ENCODE peak calls at places on chromosomes 4 and X, in eight cellular contexts. X, H, U, T, J, M, V and C are unnamed samples. For H3K79me2, the result is how much of the 10 kb centered on the place peaks cover.

GRCh38 chrX:115068896-115069295 is 51.5 kb upstream of the IL13RA2 start:
- DNase-seq in M (no peak), T (no peak), U (no peak), J (no peak), H (no peak), V (no peak), X (no peak), C (no peak)

GRCh38 chr4:8267077-8267476 is 2.5 kb upstream of the HTRA3 start:
- DNase-seq in U (peak), M (peak), T (peak), H (peak), J (peak), X (peak), V (peak), C (peak)

GRCh38 chrX:49101629-49101984 is 21.9 kb upstream of the WDR45 start:
- DNase-seq in V (no peak), T (peak), X (no peak), U (peak), J (peak), H (no peak), M (no peak), C (no peak)

GRCh38 chr4:137674066-137674465 is 141.8 kb upstream of the PCDH18 start:
- DNase-seq in J (no peak), T (no peak), M (no peak), H (no peak), U (no peak), X (no peak), V (no peak), C (peak)

GRCh38 chr4:139300431-139301142 is 718 bp upstream of the NAA15 start:
- DNase-seq in J (peak), X (no peak), U (peak), H (no peak), V (no peak), T (peak), M (peak), C (peak)

GRCh38 chr4:27048350-27049100 is 187.9 kb downstream of the STIM2 start:
- DNase-seq in U (peak), V (peak), M (peak), X (no peak), T (peak), H (peak), J (peak), C (peak)

GRCh38 chr4:182113774-182114173 is 129.4 kb upstream of the TENM3 start:
- DNase-seq in M (no peak), V (no peak), U (no peak), T (no peak), H (no peak), J (no peak), X (no peak), C (no peak)

GRCh38 chr4:21366312-21366711 is 582.3 kb downstream of the KCNIP4 start:
- DNase-seq in V (no peak), M (no peak), J (peak), H (no peak), T (no peak), X (no peak), U (no peak), C (no peak)

GRCh38 chr4:5755679-5756078 is 44.7 kb downstream of the EVC start:
- DNase-seq in M (no peak), H (no peak), X (no peak), J (no peak), T (no peak), U (no peak), V (no peak), C (no peak)

GRCh38 chr4:20474119-20474518 is 222.4 kb downstream of the SLIT2 start:
- DNase-seq in T (no peak), U (no peak), H (no peak), J (peak), M (peak), X (no peak), V (peak), C (peak)

GRCh38 chr4:2996437-2996836 is 33.1 kb downstream of the GRK4 start:
- DNase-seq in M (no peak), U (no peak), X (no peak), V (no peak), J (no peak), H (no peak), T (no peak), C (no peak)

GRCh38 chr4:154406022-154406835 is 85.4 kb downstream of the DCHS2 start:
- DNase-seq in M (no peak), J (no peak), X (no peak), T (peak), V (no peak), H (no peak), U (no peak), C (no peak)

GRCh38 chr4:76388160-76388908 is 32.6 kb downstream of the CCDC158 start:
- DNase-seq in J (no peak), U (no peak), M (no peak), H (no peak), V (no peak), X (peak), T (no peak), C (peak)

GRCh38 chr4:96652158-96652557 is 812.3 kb downstream of the PDHA2 start:
- DNase-seq in M (no peak), J (no peak), U (no peak), H (no peak), X (no peak), V (no peak), T (no peak), C (peak)

GRCh38 chr4:108861339-108861738 is 98.5 kb upstream of the ETNPPL start:
- DNase-seq in J (peak), T (peak), H (no peak), M (peak), X (no peak), V (no peak), U (no peak), C (peak)

GRCh38 chr4:6469898-6470501 is 2.4 kb downstream of the PPP2R2C start:
- DNase-seq in T (no peak), X (no peak), J (no peak), M (no peak), H (no peak), U (no peak), V (no peak), C (no peak)

GRCh38 chr4:3410401-3411135 is 31.2 kb upstream of the HGFAC start:
- DNase-seq in M (no peak), X (no peak), V (no peak), T (no peak), H (no peak), J (no peak), U (no peak), C (no peak)

GRCh38 chr4:95445251-95445650 is 103.5 kb downstream of the UNC5C start:
- DNase-seq in M (no peak), X (no peak), T (no peak), V (no peak), U (no peak), J (no peak), H (no peak), C (no peak)

GRCh38 chr4:95439896-95440295 is 108.9 kb downstream of the UNC5C start:
- DNase-seq in X (no peak), J (no peak), M (peak), H (no peak), V (no peak), T (no peak), U (no peak), C (no peak)
- H3K27ac ChIP-seq in X (no peak), J (no peak), M (no peak), H (no peak), V (no peak), T (no peak), U (no peak), C (no peak)

GRCh38 chr4:123529278-123529568 is 132.6 kb downstream of the SPRY1 start:
- DNase-seq in U (no peak), V (no peak), T (no peak), M (no peak), J (no peak), H (no peak), X (no peak), C (no peak)
- H2AFZ ChIP-seq in U (no peak), V (no peak), T (no peak), M (no peak), J (peak), H (no peak), X (no peak), C (no peak)

GRCh38 chrX:154094833-154095232 is 2.7 kb downstream of the MECP2 start:
- DNase-seq in V (no peak), X (no peak), U (no peak), M (no peak), J (no peak), T (no peak), H (no peak), C (no peak)

GRCh38 chrX:154096140-154097002 is 1.1 kb downstream of the MECP2 start:
- DNase-seq in X (peak), H (no peak), T (peak), V (peak), U (no peak), J (no peak), M (peak), C (peak)

GRCh38 chrX:154098551-154098950 is 1.0 kb upstream of the MECP2 start:
- DNase-seq in U (no peak), H (no peak), V (no peak), T (no peak), X (no peak), M (no peak), J (no peak), C (no peak)

GRCh38 chrX:154097597-154098541 is at the start of gene MECP2:
- DNase-seq in U (peak), X (peak), H (peak), M (peak), V (peak), J (peak), T (peak), C (peak)

DNA sequence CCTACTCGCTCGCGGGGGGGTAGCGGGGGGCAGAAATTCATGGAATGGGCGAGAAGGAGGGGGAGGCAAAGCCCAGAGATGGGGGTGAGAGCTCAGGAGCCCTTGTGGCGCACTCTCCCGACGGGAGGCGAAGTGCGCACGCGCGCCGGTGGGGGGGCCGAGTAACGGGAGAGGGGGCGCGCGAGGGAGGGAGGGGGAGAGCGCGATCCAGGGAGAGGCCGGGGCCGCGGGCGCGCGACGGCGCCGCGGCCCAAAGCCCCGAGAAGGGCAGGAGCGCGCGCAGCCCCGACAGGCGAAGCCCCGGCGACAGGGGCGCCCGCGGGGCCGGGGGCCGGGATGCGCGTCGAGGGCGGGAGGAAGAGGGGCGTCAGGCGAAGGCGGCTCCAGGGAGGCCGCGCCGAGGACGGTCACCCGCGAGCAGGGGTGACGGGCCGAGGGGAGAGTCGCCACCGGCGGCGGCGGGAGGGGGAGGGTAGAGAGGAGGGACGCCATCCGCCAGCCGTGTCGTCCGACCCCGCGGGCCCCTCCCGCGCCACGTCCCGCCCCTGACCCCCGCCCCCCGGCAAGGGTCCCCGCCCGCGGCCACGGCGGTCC is 417 bp downstream of the MECP2 start:
- DNase-seq in J (peak), T (peak), M (peak), H (no peak), U (peak), V (peak), X (peak), C (peak)
- H3K79me2 ChIP-seq in J (under half), T (under half), M (under half), H (under half), U (under half), V (under half), X (under half), C (under half)

GRCh38 chr4:25879991-25880641 is 17.3 kb upstream of the SEL1L3 start:
- DNase-seq in J (no peak), H (no peak), X (no peak), U (peak), M (no peak), V (no peak), T (no peak), C (peak)
- H3K27ac ChIP-seq in J (no peak), H (no peak), X (no peak), U (peak), M (no peak), V (no peak), T (no peak), C (no peak)

DNA sequence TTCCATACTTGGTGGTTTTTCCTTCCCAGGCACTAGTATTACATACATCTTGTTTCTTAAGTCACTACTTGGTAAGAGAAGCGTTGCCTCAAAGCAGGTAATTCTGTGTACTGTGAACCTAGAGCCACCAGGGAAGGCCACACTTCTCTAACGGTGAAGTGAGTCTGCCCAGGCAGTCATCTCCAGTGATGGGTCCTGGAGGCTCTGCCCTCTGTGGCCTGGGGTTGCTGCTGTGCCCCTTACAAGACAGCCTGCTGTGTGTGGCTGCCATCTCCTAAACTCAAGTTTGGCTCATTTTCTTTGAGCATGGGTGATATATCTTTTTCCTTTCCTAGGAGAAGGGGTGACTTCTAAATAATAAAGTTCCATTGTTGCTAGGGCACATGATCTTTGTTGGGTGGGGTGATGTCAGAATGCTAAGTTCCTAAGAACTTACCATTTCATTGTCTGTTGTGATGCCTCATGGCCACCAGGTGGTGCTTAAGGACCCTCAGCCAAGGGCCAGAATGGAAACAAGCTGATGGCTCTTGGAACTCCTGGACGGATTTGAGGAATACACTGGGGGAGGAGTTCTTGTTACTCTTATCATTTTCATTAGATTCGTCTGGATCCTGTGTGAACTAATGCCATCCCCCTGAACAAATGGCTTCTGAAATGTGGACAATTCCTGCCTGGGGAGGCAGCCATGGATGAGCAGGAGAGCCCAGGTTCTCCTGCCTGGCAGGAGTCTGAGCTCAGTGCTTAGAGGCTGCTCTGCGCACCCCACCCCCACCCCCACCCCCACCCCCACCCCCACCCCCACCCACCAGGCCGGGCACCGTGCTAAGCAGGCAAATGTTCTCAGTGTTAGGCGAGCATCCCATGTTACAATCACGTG is 41.1 kb upstream of the WDR1 start:
- DNase-seq in J (peak), X (peak), T (peak), H (peak), M (peak), U (peak), V (peak), C (peak)
- H2AFZ ChIP-seq in J (peak), X (no peak), T (peak), H (peak), M (peak), U (no peak), V (no peak), C (no peak)

GRCh38 chr4:85571008-85571407 is 96.1 kb downstream of the ARHGAP24 start:
- DNase-seq in V (no peak), M (no peak), H (no peak), J (no peak), T (no peak), U (no peak), X (no peak), C (no peak)

GRCh38 chr4:85569730-85570299 is 94.9 kb downstream of the ARHGAP24 start:
- DNase-seq in T (no peak), H (no peak), U (no peak), M (no peak), X (no peak), V (peak), J (no peak), C (no peak)

GRCh38 chr4:85570388-85570787 is 95.4 kb downstream of the ARHGAP24 start:
- DNase-seq in H (no peak), U (no peak), V (no peak), X (no peak), T (no peak), M (no peak), J (no peak), C (no peak)

DNA sequence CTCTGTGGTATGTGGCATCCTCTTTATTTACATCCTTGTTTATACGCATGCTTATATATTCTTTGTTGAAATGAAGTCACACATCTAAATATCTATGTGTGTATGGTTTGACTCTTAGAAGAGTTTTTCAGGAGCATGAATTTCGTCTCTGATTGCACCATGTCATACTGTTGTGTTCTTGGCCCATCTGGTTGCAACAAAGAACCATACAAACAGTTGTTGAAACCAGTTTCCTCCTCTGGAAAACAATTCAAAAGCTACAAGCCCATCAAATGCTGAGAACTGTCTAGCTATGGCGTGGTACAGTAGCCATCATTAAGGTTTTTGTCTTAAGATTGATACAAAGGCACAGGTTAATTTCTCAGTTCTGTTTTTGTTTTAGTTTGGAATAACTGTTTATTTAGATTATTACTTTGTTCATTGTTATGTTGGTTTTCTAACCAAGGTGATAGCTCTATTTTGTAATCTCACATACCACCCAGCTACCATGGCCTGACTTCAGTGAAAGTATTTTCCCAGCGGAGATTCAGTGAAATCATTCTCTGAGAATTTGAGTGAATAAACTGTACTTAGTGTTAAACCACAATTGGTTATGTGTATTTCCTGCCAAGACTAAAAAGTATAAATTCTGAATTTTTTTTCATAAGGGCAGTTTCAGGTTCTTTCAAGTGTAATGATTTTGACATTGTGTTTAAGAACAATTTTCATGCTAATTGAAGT is 91.0 kb downstream of the ARHGAP24 start:
- DNase-seq in T (no peak), M (no peak), U (no peak), H (no peak), V (no peak), X (no peak), J (no peak), C (peak)
- H3K79me2 ChIP-seq in T (under half), M (under half), U (under half), H (under half), V (under half), X (under half), J (under half), C (under half)